ENCODE peak calls at places on chromosome 21, in six cellular contexts. One of them, this sample, is unnamed.

GRCh38 chr21:32311621-32312020 is 13.0 kb downstream of the MRAP start:
- DNase-seq in fibroblast of villous mesenchyme: no peak
- DNase-seq in neural crest cell: no peak
- DNase-seq in Daoy: no peak
- DNase-seq in iPS-NIHi11: no peak
- DNase-seq in brain pericyte: no peak
- DNase-seq in this sample: no peak

GRCh38 chr21:20250337-20250736 is 747.9 kb upstream of the NCAM2 start:
- DNase-seq in fibroblast of villous mesenchyme: no peak
- DNase-seq in neural crest cell: no peak
- DNase-seq in Daoy: no peak
- DNase-seq in iPS-NIHi11: no peak
- DNase-seq in brain pericyte: no peak
- DNase-seq in this sample: no peak

GRCh38 chr21:39444406-39445145 is 1.0 kb downstream of the LCA5L start:
- DNase-seq in fibroblast of villous mesenchyme: peak; percentile 49
- DNase-seq in neural crest cell: no peak
- DNase-seq in Daoy: peak; percentile 61
- DNase-seq in iPS-NIHi11: no peak
- DNase-seq in brain pericyte: no peak
- DNase-seq in this sample: peak; percentile 15

GRCh38 chr21:42039470-42039901 is 29.3 kb upstream of the ZBTB21 start:
- DNase-seq in fibroblast of villous mesenchyme: peak; percentile 84
- DNase-seq in neural crest cell: no peak
- DNase-seq in Daoy: peak; percentile 50
- DNase-seq in iPS-NIHi11: no peak
- DNase-seq in brain pericyte: no peak
- DNase-seq in this sample: peak; percentile 18

GRCh38 chr21:44350773-44351481 is 2.5 kb upstream of the TRPM2 start:
- DNase-seq in fibroblast of villous mesenchyme: no peak
- DNase-seq in neural crest cell: no peak
- DNase-seq in Daoy: no peak
- DNase-seq in iPS-NIHi11: no peak
- DNase-seq in brain pericyte: no peak
- DNase-seq in this sample: no peak

GRCh38 chr21:14080764-14081096 is 130.0 kb downstream of the LIPI start:
- DNase-seq in fibroblast of villous mesenchyme: no peak
- DNase-seq in neural crest cell: no peak
- DNase-seq in Daoy: no peak
- DNase-seq in iPS-NIHi11: no peak
- DNase-seq in brain pericyte: no peak
- DNase-seq in this sample: no peak

GRCh38 chr21:25931791-25932190 is 197.0 kb downstream of the GABPA start:
- DNase-seq in fibroblast of villous mesenchyme: peak; percentile 20
- DNase-seq in neural crest cell: no peak
- DNase-seq in Daoy: no peak
- DNase-seq in iPS-NIHi11: no peak
- DNase-seq in brain pericyte: no peak
- DNase-seq in this sample: no peak

GRCh38 chr21:36698160-36699025 is 522 bp upstream of the SIM2 start:
- DNase-seq in fibroblast of villous mesenchyme: no peak
- DNase-seq in neural crest cell: peak; percentile 20
- DNase-seq in Daoy: peak; percentile 88
- DNase-seq in iPS-NIHi11: peak; percentile 71
- DNase-seq in brain pericyte: no peak
- DNase-seq in this sample: no peak

GRCh38 chr21:40717008-40717407 is 129.9 kb downstream of the DSCAM start:
- DNase-seq in fibroblast of villous mesenchyme: no peak
- DNase-seq in neural crest cell: no peak
- DNase-seq in Daoy: no peak
- DNase-seq in iPS-NIHi11: no peak
- DNase-seq in brain pericyte: no peak
- DNase-seq in this sample: no peak

GRCh38 chr21:42703936-42704335 is 50.5 kb downstream of the PDE9A start:
- DNase-seq in fibroblast of villous mesenchyme: no peak
- DNase-seq in neural crest cell: no peak
- DNase-seq in Daoy: no peak
- DNase-seq in iPS-NIHi11: peak; percentile 15
- DNase-seq in brain pericyte: no peak
- DNase-seq in this sample: no peak

GRCh38 chr21:43290529-43291346 is 121.9 kb downstream of the CRYAA start:
- DNase-seq in fibroblast of villous mesenchyme: no peak
- DNase-seq in neural crest cell: no peak
- DNase-seq in Daoy: no peak
- DNase-seq in iPS-NIHi11: peak; percentile 67
- DNase-seq in brain pericyte: no peak
- DNase-seq in this sample: no peak

GRCh38 chr21:42579456-42580075 is 65.9 kb downstream of the SLC37A1 start:
- DNase-seq in fibroblast of villous mesenchyme: no peak
- DNase-seq in neural crest cell: no peak
- DNase-seq in Daoy: no peak
- DNase-seq in iPS-NIHi11: no peak
- DNase-seq in brain pericyte: no peak
- DNase-seq in this sample: no peak

GRCh38 chr21:34995979-34996303 is 53.2 kb downstream of the RUNX1 start:
- DNase-seq in fibroblast of villous mesenchyme: no peak
- DNase-seq in neural crest cell: no peak
- DNase-seq in Daoy: no peak
- DNase-seq in iPS-NIHi11: no peak
- DNase-seq in brain pericyte: no peak
- DNase-seq in this sample: no peak

GRCh38 chr21:37699024-37699770 is 217.1 kb downstream of the KCNJ6 start:
- DNase-seq in fibroblast of villous mesenchyme: peak; percentile 13
- DNase-seq in neural crest cell: no peak
- DNase-seq in Daoy: no peak
- DNase-seq in iPS-NIHi11: no peak
- DNase-seq in brain pericyte: no peak
- DNase-seq in this sample: no peak

GRCh38 chr21:25459365-25459764 is 147.9 kb downstream of the MRPL39 start:
- DNase-seq in fibroblast of villous mesenchyme: no peak
- DNase-seq in neural crest cell: no peak
- DNase-seq in Daoy: no peak
- DNase-seq in iPS-NIHi11: no peak
- DNase-seq in brain pericyte: no peak
- DNase-seq in this sample: no peak

GRCh38 chr21:44442266-44443125 is 12.8 kb upstream of the LRRC3 start:
- DNase-seq in fibroblast of villous mesenchyme: no peak
- DNase-seq in neural crest cell: no peak
- DNase-seq in Daoy: no peak
- DNase-seq in iPS-NIHi11: no peak
- DNase-seq in brain pericyte: no peak
- DNase-seq in this sample: no peak

GRCh38 chr21:44414291-44415072 is 40.8 kb upstream of the LRRC3 start:
- DNase-seq in fibroblast of villous mesenchyme: no peak
- DNase-seq in neural crest cell: no peak
- DNase-seq in Daoy: peak; percentile 5
- DNase-seq in iPS-NIHi11: no peak
- DNase-seq in brain pericyte: no peak
- DNase-seq in this sample: no peak

GRCh38 chr21:20329636-20330035 is 668.6 kb upstream of the NCAM2 start:
- DNase-seq in fibroblast of villous mesenchyme: no peak
- DNase-seq in neural crest cell: no peak
- DNase-seq in Daoy: no peak
- DNase-seq in iPS-NIHi11: no peak
- DNase-seq in brain pericyte: no peak
- DNase-seq in this sample: no peak